ENCODE peak calls at places on chromosomes 16 and 17, in seven cellular contexts. J, G, R, L, Y, C and W are unnamed samples.

GRCh38 chr17:27283057-27283456 is 10.9 kb upstream of the WSB1 start:
- DNase-seq in Y (no peak), C (no peak), L (no peak), R (no peak), J (no peak), G (no peak), W (no peak)

GRCh38 chr17:47704116-47704515 is 10.2 kb downstream of the TBKBP1 start:
- DNase-seq in R (no peak), G (no peak), Y (no peak), C (peak), L (no peak), J (no peak), W (no peak)

GRCh38 chr17:71004413-71004812 is 835.1 kb downstream of the KCNJ2 start:
- DNase-seq in Y (no peak), C (no peak), G (no peak), J (no peak), R (no peak), L (no peak), W (no peak)

GRCh38 chr17:76781056-76781982 is 43.4 kb downstream of the MFSD11 start:
- DNase-seq in G (no peak), J (no peak), L (no peak), Y (no peak), R (no peak), C (no peak), W (no peak)

GRCh38 chr17:71922439-71922838 is 198.4 kb upstream of the SOX9 start:
- DNase-seq in C (peak), R (no peak), Y (peak), L (peak), J (no peak), G (no peak), W (no peak)

GRCh38 chr16:30977502-30977901 is 7.5 kb upstream of the HSD3B7 start:
- DNase-seq in C (no peak), G (no peak), L (no peak), R (no peak), Y (no peak), J (no peak), W (no peak)

GRCh38 chr17:68981288-68981687 is 26.1 kb upstream of the ABCA8 start:
- DNase-seq in C (peak), L (peak), Y (peak), G (no peak), R (peak), J (no peak), W (peak)

GRCh38 chr16:68345958-68346635 is 35.3 kb downstream of the PRMT7 start:
- DNase-seq in L (no peak), R (no peak), Y (no peak), C (no peak), G (no peak), J (no peak), W (no peak)

GRCh38 chr17:17767497-17768286 is 69.1 kb downstream of the SREBF1 start:
- DNase-seq in J (no peak), R (no peak), L (no peak), Y (no peak), G (no peak), C (no peak), W (no peak)

GRCh38 chr16:11497329-11497805 is 89.4 kb downstream of the LITAF start:
- DNase-seq in C (peak), G (peak), Y (peak), R (peak), J (peak), L (peak), W (peak)

GRCh38 chr17:43601280-43602050 is 55.3 kb upstream of the ETV4 start:
- DNase-seq in R (peak), Y (no peak), C (no peak), G (peak), J (no peak), L (peak), W (no peak)

GRCh38 chr17:9218911-9219310 is 197.6 kb downstream of the NTN1 start:
- DNase-seq in R (no peak), C (no peak), Y (no peak), G (no peak), J (no peak), L (no peak), W (no peak)

GRCh38 chr17:13827118-13827517 is 225.4 kb upstream of the HS3ST3A1 start:
- DNase-seq in Y (no peak), C (no peak), R (no peak), L (no peak), G (no peak), J (no peak), W (no peak)

GRCh38 chr16:24883714-24884151 is 38.0 kb downstream of the SLC5A11 start:
- DNase-seq in L (no peak), G (no peak), R (no peak), C (no peak), J (no peak), Y (no peak), W (no peak)

GRCh38 chr16:78505544-78506371 is 406.3 kb downstream of the WWOX start:
- DNase-seq in J (peak), Y (no peak), L (peak), R (peak), G (peak), C (no peak), W (peak)

GRCh38 chr17:62824290-62825135 is 16.4 kb upstream of the MARCHF10 start:
- DNase-seq in J (no peak), Y (peak), R (no peak), C (peak), G (no peak), L (peak), W (no peak)

GRCh38 chr17:8888704-8889302 is 21.3 kb upstream of the PIK3R6 start:
- DNase-seq in C (peak), Y (no peak), J (no peak), L (no peak), R (no peak), G (no peak), W (no peak)

GRCh38 chr16:66515543-66516171 is 34.3 kb downstream of the TK2 start:
- DNase-seq in J (no peak), L (peak), R (no peak), G (no peak), C (peak), Y (no peak), W (peak)

GRCh38 chr17:41404024-41404651 is 6.7 kb upstream of the KRT31 start:
- DNase-seq in Y (peak), C (peak), L (peak), G (no peak), R (no peak), J (no peak), W (no peak)

GRCh38 chr17:44501866-44502265 is 1.3 kb downstream of the GPATCH8 start:
- DNase-seq in Y (no peak), G (no peak), C (peak), J (no peak), R (no peak), L (peak), W (no peak)

GRCh38 chr17:82930924-82931695 is 91.3 kb upstream of the ZNF750 start:
- DNase-seq in G (peak), L (no peak), J (peak), R (no peak), C (peak), Y (no peak), W (peak)

GRCh38 chr16:27829975-27830374 is 233.5 kb downstream of the GSG1L start:
- DNase-seq in Y (no peak), G (no peak), J (peak), C (no peak), R (no peak), L (no peak), W (no peak)

GRCh38 chr16:69166946-69167930 is 19.7 kb upstream of the SNTB2 start:
- DNase-seq in Y (no peak), J (no peak), L (peak), R (no peak), G (no peak), C (peak), W (no peak)

GRCh38 chr17:38571833-38572274 is 33.9 kb downstream of the SRCIN1 start:
- DNase-seq in L (no peak), J (no peak), Y (no peak), C (peak), G (no peak), R (no peak), W (no peak)

GRCh38 chr17:59547131-59547915 is 18.1 kb upstream of the DHX40 start:
- DNase-seq in Y (no peak), G (no peak), C (peak), L (peak), J (no peak), R (no peak), W (no peak)

GRCh38 chr17:27965224-27965623 is 72.1 kb upstream of the LYRM9 start:
- DNase-seq in J (no peak), R (no peak), G (no peak), Y (no peak), L (no peak), C (no peak), W (no peak)

GRCh38 chr17:13362341-13363122 is 239.2 kb downstream of the HS3ST3A1 start:
- DNase-seq in J (no peak), G (no peak), R (no peak), Y (no peak), L (peak), C (peak), W (no peak)

GRCh38 chr16:82631701-82632685 is 5.2 kb downstream of the CDH13 start:
- DNase-seq in R (no peak), G (peak), L (no peak), Y (no peak), C (peak), J (no peak), W (no peak)

GRCh38 chr16:82630688-82631087 is 3.9 kb downstream of the CDH13 start:
- DNase-seq in G (no peak), Y (no peak), J (no peak), R (no peak), L (no peak), C (peak), W (no peak)

GRCh38 chr16:50815382-50815781 is 73.5 kb downstream of the CYLD start:
- DNase-seq in J (no peak), R (no peak), L (no peak), C (no peak), G (no peak), Y (no peak), W (no peak)

GRCh38 chr17:83176956-83177583 is 97.7 kb downstream of the METRNL start:
- DNase-seq in G (no peak), C (peak), L (no peak), J (peak), R (no peak), Y (no peak), W (no peak)

GRCh38 chr17:39737331-39737760 is 392 bp upstream of the GRB7 start:
- DNase-seq in G (no peak), Y (no peak), L (no peak), J (no peak), R (peak), C (peak), W (no peak)

GRCh38 chr16:81932668-81933067 is 78.6 kb downstream of the SDR42E1 start:
- DNase-seq in R (no peak), J (no peak), C (no peak), G (no peak), L (no peak), Y (no peak), W (no peak)

GRCh38 chr16:88830250-88830649 is 18.5 kb upstream of the APRT start:
- DNase-seq in Y (no peak), L (no peak), J (no peak), G (no peak), R (no peak), C (no peak), W (no peak)

DNA sequence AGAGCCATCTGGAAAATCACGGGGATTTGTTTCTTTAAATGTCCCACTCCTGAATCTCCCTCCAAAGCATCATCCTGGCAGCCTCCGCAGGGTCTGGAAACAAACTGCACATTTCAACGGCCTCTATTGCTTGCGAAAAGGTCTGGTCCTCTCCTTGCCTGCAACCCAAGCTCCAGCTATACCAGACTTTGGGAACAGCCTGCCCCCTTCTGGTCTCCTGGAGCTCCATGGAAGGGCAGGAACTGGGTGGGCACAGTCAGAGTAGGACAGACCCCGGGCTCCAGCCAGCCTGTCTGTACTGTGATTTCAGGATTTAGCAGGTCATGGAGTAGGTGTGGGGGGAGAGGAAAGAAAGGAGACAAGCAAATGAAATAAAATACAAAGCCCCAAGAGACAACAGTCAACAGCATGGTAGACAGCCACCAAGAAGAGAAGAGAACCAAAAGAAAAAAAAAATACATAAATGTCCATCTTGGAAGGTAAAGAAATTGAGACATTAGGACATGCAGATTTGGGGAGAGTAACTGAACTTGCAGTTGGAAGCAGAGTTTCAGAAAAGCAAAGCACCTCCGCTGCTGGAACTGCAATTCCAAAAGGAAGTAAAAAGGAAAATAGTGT is 2.7 kb downstream of the XYLT1 start:
- DNase-seq in G (peak), J (peak), C (peak), L (peak), Y (no peak), R (peak), W (peak)
- H3K27ac ChIP-seq in G (no peak), J (no peak), C (no peak), L (no peak), Y (no peak), R (no peak), W (no peak)

DNA sequence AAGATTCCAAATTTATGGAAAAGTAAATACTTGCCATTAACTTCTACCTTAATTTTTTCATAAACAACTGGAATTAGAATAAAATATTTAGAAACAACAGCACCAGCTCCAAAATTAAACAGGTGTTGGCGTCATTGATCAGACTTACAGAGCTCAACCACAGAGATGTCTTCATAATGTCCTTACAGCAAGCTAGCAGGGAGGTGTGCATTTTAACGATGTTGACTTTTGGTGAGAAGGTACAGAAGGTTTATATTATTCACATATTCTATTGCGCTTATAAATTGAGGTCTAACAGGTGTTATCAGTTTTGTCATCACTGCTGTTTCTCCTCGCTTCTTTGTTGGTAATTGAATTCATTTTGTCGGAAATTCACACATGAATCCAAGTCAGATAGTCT is 226.2 kb upstream of the CA10 start:
- DNase-seq in R (no peak), J (no peak), G (no peak), C (no peak), Y (no peak), L (no peak), W (no peak)
- TF ChIP-seq CTCF in R (no peak), J (no peak), G (no peak), C (no peak), Y (no peak), L (no peak), W (no peak)

DNA sequence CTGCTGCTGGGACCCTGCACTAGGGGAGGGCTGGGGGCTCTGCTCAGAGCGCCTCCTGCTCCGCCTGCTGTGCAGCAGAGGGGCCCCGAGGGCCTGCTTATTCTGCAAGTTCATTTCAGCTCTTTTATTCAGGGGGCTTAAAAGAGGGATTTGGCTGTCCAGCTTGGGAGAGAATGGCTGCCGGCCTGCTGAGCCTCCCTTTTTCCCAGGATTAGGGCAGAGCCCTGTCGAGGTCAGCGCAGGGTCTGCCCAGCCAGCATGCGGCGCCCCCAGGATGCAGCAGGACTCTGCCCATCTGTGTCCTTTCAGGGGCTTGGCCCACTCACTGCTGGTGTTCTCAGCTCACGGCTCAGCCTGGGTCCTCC is 1.1 kb downstream of the SMIM5 start:
- DNase-seq in L (no peak), Y (no peak), C (peak), J (no peak), G (peak), R (no peak), W (no peak)
- H3K27ac ChIP-seq in L (peak), Y (peak), C (peak), J (peak), G (peak), R (no peak), W (peak)

GRCh38 chr17:78349831-78350631 is 9.8 kb downstream of the SOCS3 start:
- DNase-seq in C (peak), R (no peak), G (no peak), J (no peak), Y (no peak), L (no peak), W (no peak)
- TF ChIP-seq CTCF in C (peak), R (no peak), G (no peak), J (no peak), Y (no peak), L (peak), W (no peak)